ENCODE peak calls at places on chromosomes 12 and 14, in ten cellular contexts. R is GM10248, Y is neural crest cell, B is GM13977, F is pancreas, W is left lung, I is RPMI7951, K is endothelial cell, L is OCI-LY7, H is NCI-H1105 treated with DMSO at 0.1 percent for 48 hours. T is an unnamed sample.

GRCh38 chr14:99391671-99392070 is 89.0 kb downstream of the SETD3 start:
- DNase-seq in F (no peak), K (no peak), W (no peak), R (no peak), H (no peak), B (no peak), Y (no peak), I (no peak), L (no peak), T (peak)

GRCh38 chr12:103495783-103496456 is at the start of gene C12orf42:
- DNase-seq in K (peak), L (no peak), I (peak), Y (peak), F (no peak), R (peak), B (peak), W (no peak), H (peak), T (peak)

GRCh38 chr14:29926701-29927595 is 699 bp downstream of the PRKD1 start:
- DNase-seq in F (peak), K (peak), I (peak), H (peak), Y (peak), L (no peak), W (peak), B (peak), R (peak), T (peak)

GRCh38 chr12:4111010-4111409 is 162.6 kb upstream of the CCND2 start:
- DNase-seq in Y (no peak), B (no peak), I (no peak), K (no peak), H (no peak), W (no peak), F (no peak), R (no peak), L (no peak), T (no peak)

GRCh38 chr14:75519826-75520692 is 2.2 kb upstream of the BATF start:
- DNase-seq in Y (no peak), F (no peak), R (no peak), H (no peak), I (no peak), B (no peak), W (no peak), L (no peak), K (no peak), T (peak)

GRCh38 chr12:80807640-80808288 is 91.1 kb downstream of the MYF5 start:
- DNase-seq in Y (no peak), I (no peak), H (no peak), F (no peak), L (no peak), B (peak), K (no peak), R (peak), W (no peak), T (peak)

GRCh38 chr12:22700126-22700525 is 75.2 kb downstream of the ETNK1 start:
- DNase-seq in L (no peak), R (no peak), W (no peak), B (no peak), I (peak), H (no peak), F (no peak), Y (no peak), K (no peak), T (peak)

GRCh38 chr12:123912415-123913385 is 59.9 kb downstream of the CCDC92 start:
- DNase-seq in F (no peak), I (no peak), R (no peak), Y (no peak), H (peak), K (no peak), L (peak), W (no peak), B (no peak), T (no peak)

GRCh38 chr14:37232907-37233481 is 35.3 kb downstream of the MIPOL1 start:
- DNase-seq in F (no peak), B (peak), H (peak), Y (peak), I (peak), R (peak), L (peak), W (no peak), K (peak), T (peak)

GRCh38 chr12:24608637-24609285 is 340.1 kb downstream of the BCAT1 start:
- DNase-seq in F (no peak), L (no peak), W (no peak), B (no peak), H (no peak), I (peak), K (no peak), R (no peak), Y (no peak), T (peak)

GRCh38 chr12:18391136-18391535 is 129.8 kb downstream of the PIK3C2G start:
- DNase-seq in W (no peak), H (no peak), Y (no peak), I (no peak), L (no peak), K (no peak), F (no peak), B (no peak), R (no peak), T (no peak)

GRCh38 chr14:92513966-92514843 is 624 bp downstream of the RIN3 start:
- DNase-seq in I (no peak), K (peak), L (no peak), R (peak), F (no peak), Y (no peak), H (no peak), W (no peak), B (peak), T (peak)

GRCh38 chr12:65615091-65615490 is 209.2 kb upstream of the HMGA2 start:
- DNase-seq in R (no peak), H (no peak), F (no peak), K (no peak), Y (no peak), L (no peak), I (no peak), B (no peak), W (no peak), T (no peak)

GRCh38 chr12:9756174-9756573 is 4.5 kb downstream of the CD69 start:
- DNase-seq in L (no peak), Y (no peak), K (no peak), W (no peak), F (no peak), H (no peak), B (no peak), R (no peak), I (no peak), T (no peak)

GRCh38 chr12:50365709-50366406 is 30.6 kb downstream of the FAM186A start:
- DNase-seq in R (no peak), H (no peak), W (no peak), B (no peak), I (no peak), F (no peak), L (no peak), K (no peak), Y (no peak), T (no peak)

GRCh38 chr14:92540472-92541048 is 27.0 kb downstream of the RIN3 start:
- DNase-seq in B (no peak), K (no peak), F (no peak), L (no peak), R (no peak), I (peak), H (peak), W (peak), Y (no peak), T (peak)

GRCh38 chr14:85415015-85415712 is 114.8 kb upstream of the FLRT2 start:
- DNase-seq in B (no peak), R (no peak), K (no peak), H (peak), F (no peak), L (no peak), I (peak), Y (no peak), W (peak), T (peak)

GRCh38 chr14:86815341-86815740 is 1177.6 kb downstream of the GALC start:
- DNase-seq in H (no peak), F (no peak), I (no peak), K (no peak), B (no peak), W (no peak), L (no peak), Y (no peak), R (no peak), T (no peak)

GRCh38 chr14:93318927-93319326 is 13.9 kb downstream of the BTBD7 start:
- DNase-seq in I (peak), K (no peak), W (no peak), R (no peak), B (no peak), Y (no peak), L (no peak), H (no peak), F (no peak), T (peak)